ENCODE peak calls at places on chromosomes 16 and 17, in nine cellular contexts. W, H, P, Z, E, R, T, B and Q are unnamed samples.

GRCh38 chr16:47887496-47887895 is 268.3 kb downstream of the ABCC12 start:
- DNase-seq in H (no peak), Z (no peak), T (no peak), R (no peak), B (no peak), P (no peak), E (peak; percentile 15), W (peak; percentile 10), Q (no peak)

GRCh38 chr16:73173396-73173795 is 125.5 kb upstream of the ZFHX3 start:
- DNase-seq in W (no peak), E (no peak), Z (no peak), P (no peak), R (no peak), T (no peak), B (no peak), H (no peak), Q (no peak)

GRCh38 chr16:51154271-51155171 is 3.5 kb upstream of the SALL1 start:
- DNase-seq in E (no peak), W (no peak), Z (no peak), H (no peak), T (no peak), B (no peak), R (peak; percentile 26), P (no peak), Q (no peak)

GRCh38 chr16:56889206-56889605 is 24.2 kb downstream of the SLC12A3 start:
- DNase-seq in H (no peak), B (no peak), W (no peak), T (no peak), E (no peak), R (no peak), Z (no peak), P (no peak), Q (no peak)

GRCh38 chr16:75044800-75045361 is 46.1 kb downstream of the ZNRF1 start:
- DNase-seq in Z (peak; percentile 12), H (no peak), W (no peak), R (no peak), B (peak; percentile 88), T (no peak), P (peak; percentile 39), E (no peak), Q (no peak)

GRCh38 chr17:51164911-51165679 is 1.1 kb upstream of the NME2 start:
- DNase-seq in B (no peak), T (no peak), W (no peak), H (no peak), Z (no peak), P (no peak), R (no peak), E (no peak), Q (no peak)

GRCh38 chr17:1110844-1111598 is 68.8 kb downstream of the ABR start:
- DNase-seq in Z (peak; percentile 48), W (peak; percentile 44), E (peak; percentile 90), T (peak; percentile 19), H (no peak), B (no peak), R (no peak), P (peak; percentile 40), Q (no peak)

GRCh38 chr16:4683255-4684029 is 9.9 kb upstream of the NUDT16L1 start:
- DNase-seq in E (no peak), B (no peak), W (no peak), T (no peak), Z (no peak), H (no peak), R (no peak), P (no peak), Q (no peak)

GRCh38 chr16:17724242-17724898 is 253.6 kb upstream of the XYLT1 start:
- DNase-seq in E (no peak), H (no peak), B (no peak), W (peak; percentile 19), P (no peak), R (no peak), Z (no peak), T (no peak), Q (no peak)

GRCh38 chr17:74430706-74431567 is 951 bp upstream of the GPRC5C start:
- DNase-seq in W (no peak), P (peak; percentile 70), T (no peak), R (peak; percentile 70), E (peak; percentile 97), B (no peak), Z (peak; percentile 89), H (no peak), Q (no peak)

GRCh38 chr17:7750321-7750821 is 32.8 kb downstream of the DNAH2 start:
- DNase-seq in B (no peak), P (no peak), T (no peak), R (no peak), Z (no peak), W (peak; percentile 71), H (no peak), E (no peak), Q (no peak)

GRCh38 chr16:83653785-83654184 is 154.0 kb upstream of the HSBP1 start:
- DNase-seq in H (no peak), E (no peak), T (no peak), R (no peak), P (no peak), B (no peak), Z (no peak), W (peak; percentile 21), Q (no peak)

GRCh38 chr16:87702325-87702811 is 63.4 kb downstream of the KLHDC4 start:
- DNase-seq in H (peak; percentile 6), P (no peak), E (peak; percentile 71), Z (no peak), W (no peak), R (no peak), T (peak; percentile 15), B (no peak), Q (no peak)

GRCh38 chr16:4373356-4373908 is 1.8 kb downstream of the VASN start:
- DNase-seq in H (no peak), Z (peak; percentile 81), B (no peak), E (no peak), W (no peak), P (no peak), R (no peak), T (no peak), Q (no peak)

GRCh38 chr16:48511716-48512115 is 98.3 kb downstream of the N4BP1 start:
- DNase-seq in P (no peak), R (no peak), H (no peak), Z (no peak), W (no peak), B (no peak), E (no peak), T (no peak), Q (no peak)

GRCh38 chr17:28996554-28997096 is 9.2 kb downstream of the SEZ6 start:
- DNase-seq in P (no peak), T (no peak), E (no peak), R (no peak), Z (peak; percentile 53), H (no peak), W (no peak), B (no peak), Q (no peak)

GRCh38 chr16:88977028-88977844 is at the start of gene CBFA2T3:
- DNase-seq in H (no peak), T (no peak), R (peak; percentile 39), P (peak; percentile 30), B (no peak), W (no peak), Z (no peak), E (no peak), Q (no peak)

GRCh38 chr17:61168506-61168905 is 231.1 kb upstream of the TBX2 start:
- DNase-seq in H (no peak), B (no peak), E (no peak), P (no peak), R (no peak), T (no peak), W (no peak), Z (no peak), Q (no peak)

GRCh38 chr16:13503960-13504635 is 415.9 kb upstream of the ERCC4 start:
- DNase-seq in P (no peak), B (no peak), H (no peak), T (no peak), R (no peak), E (no peak), W (no peak), Z (no peak), Q (no peak)

GRCh38 chr17:888998-889401 is 90.6 kb downstream of the NXN start:
- DNase-seq in P (no peak), Z (no peak), H (no peak), B (no peak), T (no peak), W (no peak), E (no peak), R (no peak), Q (no peak)

GRCh38 chr17:56506349-56506748 is 87.2 kb upstream of the NOG start:
- DNase-seq in H (no peak), P (no peak), E (no peak), Z (no peak), R (no peak), T (no peak), W (no peak), B (no peak), Q (no peak)

GRCh38 chr17:74870512-74870911 is 2.3 kb downstream of the FDXR start:
- DNase-seq in P (no peak), Z (no peak), B (no peak), W (no peak), E (no peak), H (no peak), R (no peak), T (no peak), Q (no peak)

GRCh38 chr17:80826346-80826954 is 165.2 kb upstream of the CHMP6 start:
- DNase-seq in W (no peak), Z (no peak), R (no peak), E (no peak), T (no peak), B (no peak), H (no peak), P (no peak), Q (no peak)

GRCh38 chr17:64343833-64344637 is 46.6 kb downstream of the PECAM1 start:
- DNase-seq in R (peak; percentile 13), T (no peak), E (peak; percentile 28), W (peak; percentile 24), H (no peak), P (peak; percentile 57), Z (peak; percentile 94), B (no peak), Q (no peak)

GRCh38 chr16:22313141-22313781 is 16.1 kb downstream of the POLR3E start:
- DNase-seq in T (no peak), E (no peak), P (no peak), W (no peak), H (no peak), B (no peak), Z (no peak), R (no peak), Q (no peak)

GRCh38 chr17:35449371-35449931 is 885 bp upstream of the SLFN13 start:
- DNase-seq in R (no peak), H (no peak), W (no peak), Z (no peak), T (no peak), E (no peak), P (no peak), B (no peak), Q (no peak)

GRCh38 chr17:78359216-78359935 is 501 bp downstream of the SOCS3 start:
- DNase-seq in B (no peak), W (no peak), Z (no peak), T (peak; percentile 9), R (no peak), E (peak; percentile 81), P (no peak), H (no peak), Q (no peak)

GRCh38 chr16:65751622-65752598 is 614.6 kb upstream of the CDH5 start:
- DNase-seq in W (no peak), P (no peak), Z (no peak), T (no peak), H (no peak), E (no peak), B (no peak), R (no peak), Q (no peak)

GRCh38 chr17:71033336-71033735 is 864.0 kb downstream of the KCNJ2 start:
- DNase-seq in W (no peak), T (no peak), R (no peak), H (no peak), E (no peak), Z (peak; percentile 62), P (no peak), B (no peak), Q (no peak)

GRCh38 chr16:51697454-51697853 is 546.4 kb upstream of the SALL1 start:
- DNase-seq in P (no peak), Z (no peak), E (no peak), T (no peak), H (no peak), R (no peak), B (peak; percentile 63), W (no peak), Q (no peak)

GRCh38 chr16:293043-293775 is 10.2 kb downstream of the PDIA2 start:
- DNase-seq in P (no peak), T (no peak), B (no peak), R (no peak), W (no peak), Z (no peak), H (no peak), E (no peak), Q (no peak)